ENCODE peak calls at places on chromosomes 6 and 20, in nine cellular contexts. One of them, this sample, is unnamed.

GRCh38 chr6:14258695-14259655 is 141.4 kb downstream of the CD83 start:
- DNase-seq in Panc1: no peak
- DNase-seq in fibroblast of lung: no peak
- DNase-seq in aorta: no peak
- DNase-seq in H9: no peak
- DNase-seq in testis: no peak
- DNase-seq in effector memory CD4-positive, alpha-beta T cell: no peak
- DNase-seq in lung: no peak
- DNase-seq in ascending aorta: no peak
- DNase-seq in this sample: no peak

GRCh38 chr20:50659975-50660670 is 31.2 kb downstream of the RIPOR3 start:
- DNase-seq in Panc1: no peak
- DNase-seq in ascending aorta: no peak
- DNase-seq in lung: no peak
- DNase-seq in aorta: no peak
- DNase-seq in testis: no peak
- DNase-seq in H9: no peak
- DNase-seq in effector memory CD4-positive, alpha-beta T cell: no peak
- DNase-seq in fibroblast of lung: no peak
- DNase-seq in this sample: no peak

GRCh38 chr6:20789162-20789561 is 254.9 kb downstream of the CDKAL1 start:
- DNase-seq in testis: no peak
- DNase-seq in effector memory CD4-positive, alpha-beta T cell: no peak
- DNase-seq in fibroblast of lung: peak
- DNase-seq in H9: no peak
- DNase-seq in Panc1: no peak
- DNase-seq in ascending aorta: no peak
- DNase-seq in aorta: no peak
- DNase-seq in lung: no peak
- DNase-seq in this sample: no peak

GRCh38 chr6:29011276-29011734 is 6.2 kb upstream of the ZNF311 start:
- DNase-seq in effector memory CD4-positive, alpha-beta T cell: peak
- DNase-seq in lung: no peak
- DNase-seq in testis: peak
- DNase-seq in Panc1: no peak
- DNase-seq in fibroblast of lung: peak
- DNase-seq in ascending aorta: peak
- DNase-seq in H9: peak
- DNase-seq in aorta: peak
- DNase-seq in this sample: peak

GRCh38 chr6:2980465-2980855 is 9.1 kb upstream of the SERPINB6 start:
- DNase-seq in fibroblast of lung: no peak
- DNase-seq in ascending aorta: no peak
- DNase-seq in aorta: no peak
- DNase-seq in Panc1: no peak
- DNase-seq in effector memory CD4-positive, alpha-beta T cell: no peak
- DNase-seq in lung: no peak
- DNase-seq in H9: no peak
- DNase-seq in testis: no peak
- DNase-seq in this sample: no peak

GRCh38 chr6:36793913-36794703 is 45.1 kb downstream of the CPNE5 start:
- DNase-seq in fibroblast of lung: no peak
- DNase-seq in lung: no peak
- DNase-seq in testis: peak
- DNase-seq in effector memory CD4-positive, alpha-beta T cell: no peak
- DNase-seq in Panc1: no peak
- DNase-seq in aorta: no peak
- DNase-seq in H9: no peak
- DNase-seq in ascending aorta: no peak
- DNase-seq in this sample: no peak

GRCh38 chr20:59880198-59880597 is 53.2 kb downstream of the SYCP2 start:
- DNase-seq in aorta: no peak
- DNase-seq in ascending aorta: no peak
- DNase-seq in effector memory CD4-positive, alpha-beta T cell: no peak
- DNase-seq in testis: no peak
- DNase-seq in H9: no peak
- DNase-seq in fibroblast of lung: no peak
- DNase-seq in lung: no peak
- DNase-seq in Panc1: no peak
- DNase-seq in this sample: no peak

GRCh38 chr20:57400821-57401564 is 9.8 kb downstream of the RBM38 start:
- DNase-seq in effector memory CD4-positive, alpha-beta T cell: no peak
- DNase-seq in lung: no peak
- DNase-seq in Panc1: no peak
- DNase-seq in H9: no peak
- DNase-seq in ascending aorta: no peak
- DNase-seq in aorta: peak
- DNase-seq in testis: no peak
- DNase-seq in fibroblast of lung: no peak
- DNase-seq in this sample: no peak

GRCh38 chr6:111992851-111993250 is 61.1 kb upstream of the CCN6 start:
- DNase-seq in testis: no peak
- DNase-seq in fibroblast of lung: no peak
- DNase-seq in ascending aorta: no peak
- DNase-seq in aorta: no peak
- DNase-seq in effector memory CD4-positive, alpha-beta T cell: peak
- DNase-seq in Panc1: no peak
- DNase-seq in lung: no peak
- DNase-seq in H9: no peak
- DNase-seq in this sample: no peak

GRCh38 chr6:63537126-63537958 is 34.9 kb upstream of the LOC128125822 start:
- DNase-seq in H9: no peak
- DNase-seq in Panc1: no peak
- DNase-seq in testis: no peak
- DNase-seq in ascending aorta: no peak
- DNase-seq in lung: no peak
- DNase-seq in fibroblast of lung: no peak
- DNase-seq in effector memory CD4-positive, alpha-beta T cell: no peak
- DNase-seq in aorta: no peak
- DNase-seq in this sample: no peak

GRCh38 chr20:17644451-17644850 is 37.6 kb downstream of the RRBP1 start:
- DNase-seq in fibroblast of lung: no peak
- DNase-seq in Panc1: no peak
- DNase-seq in lung: no peak
- DNase-seq in aorta: peak
- DNase-seq in testis: peak
- DNase-seq in ascending aorta: no peak
- DNase-seq in effector memory CD4-positive, alpha-beta T cell: no peak
- DNase-seq in H9: no peak
- DNase-seq in this sample: peak

GRCh38 chr6:144617231-144618199 is 332.4 kb downstream of the UTRN start:
- DNase-seq in fibroblast of lung: no peak
- DNase-seq in ascending aorta: no peak
- DNase-seq in effector memory CD4-positive, alpha-beta T cell: no peak
- DNase-seq in lung: no peak
- DNase-seq in testis: no peak
- DNase-seq in aorta: no peak
- DNase-seq in H9: no peak
- DNase-seq in Panc1: no peak
- DNase-seq in this sample: no peak

GRCh38 chr6:144064402-144064830 is 31.0 kb downstream of the SF3B5 start:
- DNase-seq in H9: peak
- DNase-seq in ascending aorta: peak
- DNase-seq in fibroblast of lung: no peak
- DNase-seq in effector memory CD4-positive, alpha-beta T cell: peak
- DNase-seq in lung: peak
- DNase-seq in Panc1: no peak
- DNase-seq in testis: peak
- DNase-seq in aorta: peak
- DNase-seq in this sample: peak

GRCh38 chr20:14491436-14491835 is 154.0 kb upstream of the FLRT3 start:
- DNase-seq in testis: no peak
- DNase-seq in fibroblast of lung: no peak
- DNase-seq in ascending aorta: no peak
- DNase-seq in aorta: no peak
- DNase-seq in Panc1: no peak
- DNase-seq in H9: no peak
- DNase-seq in effector memory CD4-positive, alpha-beta T cell: no peak
- DNase-seq in lung: no peak
- DNase-seq in this sample: no peak

GRCh38 chr6:2948228-2949025 is 22.9 kb downstream of the SERPINB6 start:
- DNase-seq in fibroblast of lung: no peak
- DNase-seq in lung: peak
- DNase-seq in testis: peak
- DNase-seq in ascending aorta: peak
- DNase-seq in aorta: no peak
- DNase-seq in Panc1: no peak
- DNase-seq in effector memory CD4-positive, alpha-beta T cell: no peak
- DNase-seq in H9: peak
- DNase-seq in this sample: no peak

GRCh38 chr6:24524801-24525200 is 30.0 kb downstream of the ALDH5A1 start:
- DNase-seq in H9: peak
- DNase-seq in Panc1: peak
- DNase-seq in aorta: no peak
- DNase-seq in effector memory CD4-positive, alpha-beta T cell: no peak
- DNase-seq in ascending aorta: no peak
- DNase-seq in fibroblast of lung: peak
- DNase-seq in lung: no peak
- DNase-seq in testis: peak
- DNase-seq in this sample: no peak

DNA sequence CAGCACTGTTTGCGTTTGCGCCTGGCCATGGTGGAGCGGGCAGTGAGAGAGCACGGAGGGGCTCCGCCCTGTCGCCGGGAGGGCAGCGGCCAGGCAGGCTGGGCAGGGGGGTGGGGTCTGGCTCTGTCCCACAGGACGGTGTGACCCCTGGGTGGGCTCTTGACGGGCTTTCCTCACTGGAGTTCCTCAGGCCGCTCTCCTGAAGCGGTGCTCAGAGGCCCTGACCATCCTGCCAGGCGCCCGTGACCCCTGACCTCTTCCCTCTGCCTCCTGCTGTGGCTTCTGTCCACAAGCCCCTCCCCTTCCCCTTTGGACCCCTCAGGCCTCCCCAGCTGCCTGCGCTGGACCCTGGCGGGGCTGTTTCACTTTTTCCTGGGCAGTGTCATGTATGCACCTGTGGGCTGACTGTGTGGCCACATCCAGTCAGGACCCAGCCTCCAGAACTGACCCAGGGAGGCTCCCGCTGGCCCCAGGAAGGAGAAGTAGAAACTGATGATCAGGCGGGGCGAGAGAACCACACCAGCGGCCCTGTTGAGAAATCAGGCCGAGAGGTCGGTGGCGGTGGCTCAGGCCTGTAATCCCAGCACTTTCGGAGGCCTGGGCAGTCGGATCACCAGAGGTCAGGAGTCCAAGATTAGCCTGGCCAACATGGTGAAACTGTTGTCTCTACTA is 1.2 kb downstream of the OGFR start:
- DNase-seq in effector memory CD4-positive, alpha-beta T cell: no peak
- DNase-seq in aorta: no peak
- DNase-seq in H9: no peak
- DNase-seq in fibroblast of lung: peak
- DNase-seq in ascending aorta: peak
- DNase-seq in Panc1: no peak
- DNase-seq in testis: no peak
- DNase-seq in lung: peak
- DNase-seq in this sample: peak
- H3K27ac ChIP-seq in effector memory CD4-positive, alpha-beta T cell: peak
- H3K27ac ChIP-seq in aorta: no peak
- H3K27ac ChIP-seq in H9: no peak
- H3K27ac ChIP-seq in fibroblast of lung: peak
- H3K27ac ChIP-seq in ascending aorta: peak
- H3K27ac ChIP-seq in Panc1: peak
- H3K27ac ChIP-seq in testis: peak
- H3K27ac ChIP-seq in lung: no peak
- H3K27ac ChIP-seq in this sample: peak

GRCh38 chr6:83044211-83044768 is 21.4 kb downstream of the UBE3D start:
- DNase-seq in Panc1: no peak
- DNase-seq in fibroblast of lung: no peak
- DNase-seq in aorta: no peak
- DNase-seq in effector memory CD4-positive, alpha-beta T cell: no peak
- DNase-seq in lung: no peak
- DNase-seq in H9: no peak
- DNase-seq in ascending aorta: no peak
- DNase-seq in testis: no peak
- DNase-seq in this sample: no peak
- H3K27ac ChIP-seq in Panc1: no peak
- H3K27ac ChIP-seq in fibroblast of lung: no peak
- H3K27ac ChIP-seq in aorta: no peak
- H3K27ac ChIP-seq in effector memory CD4-positive, alpha-beta T cell: no peak
- H3K27ac ChIP-seq in lung: no peak
- H3K27ac ChIP-seq in H9: no peak
- H3K27ac ChIP-seq in ascending aorta: no peak
- H3K27ac ChIP-seq in testis: no peak
- H3K27ac ChIP-seq in this sample: no peak

DNA sequence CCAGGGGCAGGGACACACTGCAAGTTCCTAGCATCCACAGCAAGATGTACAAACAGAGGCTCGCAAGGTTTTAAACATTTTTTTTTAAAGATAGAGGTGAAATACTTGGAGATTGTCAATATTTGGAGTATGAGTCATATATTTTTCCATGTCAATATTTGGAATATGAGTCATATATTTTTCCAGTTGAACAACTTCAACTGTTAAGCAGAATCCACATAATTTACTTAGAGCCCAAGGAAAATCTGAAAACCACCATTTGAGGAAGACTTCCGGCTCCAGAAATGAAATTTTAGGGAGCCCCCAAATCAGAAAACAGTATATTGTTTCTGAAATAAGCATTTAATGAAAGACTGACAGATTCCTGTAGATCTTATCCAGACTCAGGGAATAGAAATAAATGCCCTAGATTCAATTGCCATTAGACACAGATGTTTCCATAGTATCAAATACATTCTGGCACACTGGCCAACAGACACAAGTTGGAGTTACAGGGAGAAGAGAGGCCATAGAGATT is 51.6 kb upstream of the FAM184A start:
- DNase-seq in fibroblast of lung: peak
- DNase-seq in testis: no peak
- DNase-seq in effector memory CD4-positive, alpha-beta T cell: no peak
- DNase-seq in Panc1: peak
- DNase-seq in ascending aorta: no peak
- DNase-seq in lung: no peak
- DNase-seq in aorta: no peak
- DNase-seq in H9: no peak
- DNase-seq in this sample: no peak
- H3K27ac ChIP-seq in fibroblast of lung: peak
- H3K27ac ChIP-seq in testis: no peak
- H3K27ac ChIP-seq in effector memory CD4-positive, alpha-beta T cell: no peak
- H3K27ac ChIP-seq in Panc1: no peak
- H3K27ac ChIP-seq in ascending aorta: peak
- H3K27ac ChIP-seq in lung: no peak
- H3K27ac ChIP-seq in aorta: no peak
- H3K27ac ChIP-seq in H9: no peak
- H3K27ac ChIP-seq in this sample: no peak

GRCh38 chr6:95384988-95385387 is 192.3 kb upstream of the MANEA start:
- DNase-seq in Panc1: no peak
- DNase-seq in H9: no peak
- DNase-seq in testis: no peak
- DNase-seq in aorta: peak
- DNase-seq in fibroblast of lung: no peak
- DNase-seq in lung: no peak
- DNase-seq in ascending aorta: no peak
- DNase-seq in effector memory CD4-positive, alpha-beta T cell: no peak
- DNase-seq in this sample: no peak
- H3K27ac ChIP-seq in Panc1: no peak
- H3K27ac ChIP-seq in H9: no peak
- H3K27ac ChIP-seq in testis: no peak
- H3K27ac ChIP-seq in aorta: no peak
- H3K27ac ChIP-seq in fibroblast of lung: no peak
- H3K27ac ChIP-seq in lung: no peak
- H3K27ac ChIP-seq in ascending aorta: no peak
- H3K27ac ChIP-seq in effector memory CD4-positive, alpha-beta T cell: no peak
- H3K27ac ChIP-seq in this sample: no peak

This sample was measured in heart left ventricle.